ENCODE peak calls at places on chromosomes 6 and 20, in seven cellular contexts. S is endodermal cell, N is H9, W is body of pancreas, I is coronary artery, O is adrenal gland, E is pancreas. A is an unnamed sample.

GRCh38 chr20:10443936-10444335 is 8.8 kb downstream of the SLX4IP start:
- DNase-seq in S (no peak), N (no peak), W (no peak), I (no peak), O (no peak), E (no peak), A (no peak)

GRCh38 chr20:46260480-46260879 is 47.8 kb downstream of the CDH22 start:
- DNase-seq in S (no peak), N (no peak), W (no peak), I (no peak), O (peak; percentile 58), E (no peak), A (peak; percentile 48)

GRCh38 chr6:141026504-141026903 is 1106.2 kb upstream of the GJE1 start:
- DNase-seq in S (no peak), N (no peak), W (peak; percentile 59), I (no peak), O (no peak), E (peak; percentile 40), A (no peak)

GRCh38 chr6:79949235-79949634 is 1.9 kb upstream of the ELOVL4 start:
- DNase-seq in S (peak; percentile 85), N (peak; percentile 61), W (peak; percentile 55), I (no peak), O (peak; percentile 24), E (peak; percentile 40), A (no peak)

GRCh38 chr6:90941885-90942284 is 355.0 kb upstream of the MAP3K7 start:
- DNase-seq in S (no peak), N (no peak), W (no peak), I (no peak), O (no peak), E (no peak), A (no peak)

GRCh38 chr6:123380257-123380656 is 256.5 kb downstream of the TRDN start:
- DNase-seq in S (peak; percentile 52), N (no peak), W (no peak), I (no peak), O (no peak), E (no peak), A (no peak)

GRCh38 chr6:139442188-139442625 is 67.8 kb upstream of the CITED2 start:
- DNase-seq in S (no peak), N (no peak), W (no peak), I (no peak), O (no peak), E (no peak), A (no peak)

GRCh38 chr6:163701761-163702160 is 287.2 kb downstream of the QKI start:
- DNase-seq in S (no peak), N (no peak), W (no peak), I (no peak), O (no peak), E (no peak), A (no peak)

GRCh38 chr6:139172567-139172966 is 37.7 kb downstream of the HECA start:
- DNase-seq in S (no peak), N (no peak), W (no peak), I (no peak), O (no peak), E (no peak), A (no peak)

GRCh38 chr20:58141496-58141895 is 87.0 kb downstream of the ANKRD60 start:
- DNase-seq in S (no peak), N (no peak), W (no peak), I (no peak), O (no peak), E (no peak), A (no peak)

GRCh38 chr6:1262704-1263038 is 49.2 kb upstream of the FOXQ1 start:
- DNase-seq in S (no peak), N (no peak), W (no peak), I (no peak), O (no peak), E (no peak), A (no peak)

GRCh38 chr6:142207265-142207877 is 60.3 kb downstream of the VTA1 start:
- DNase-seq in S (peak; percentile 85), N (peak; percentile 72), W (peak; percentile 44), I (no peak), O (peak; percentile 48), E (peak; percentile 23), A (peak; percentile 16)

GRCh38 chr6:21679761-21680265 is 86.3 kb downstream of the SOX4 start:
- DNase-seq in S (no peak), N (no peak), W (peak; percentile 22), I (no peak), O (no peak), E (no peak), A (no peak)

GRCh38 chr6:108592371-108593337 is 31.9 kb downstream of the FOXO3 start:
- DNase-seq in S (no peak), N (no peak), W (no peak), I (no peak), O (no peak), E (no peak), A (no peak)

GRCh38 chr6:13159295-13159694 is 169.0 kb downstream of the TBC1D7 start:
- DNase-seq in S (no peak), N (no peak), W (no peak), I (no peak), O (peak; percentile 22), E (no peak), A (no peak)

GRCh38 chr20:53216856-53217576 is 244.9 kb downstream of the TSHZ2 start:
- DNase-seq in S (peak; percentile 96), N (peak; percentile 89), W (peak; percentile 72), I (no peak), O (peak; percentile 83), E (peak; percentile 62), A (peak; percentile 66)

GRCh38 chr6:6700871-6701270 is 112.4 kb downstream of the LY86 start:
- DNase-seq in S (no peak), N (no peak), W (peak; percentile 1), I (no peak), O (no peak), E (no peak), A (no peak)

GRCh38 chr6:113306552-113307145 is 550.5 kb upstream of the MARCKS start:
- DNase-seq in S (peak; percentile 92), N (peak; percentile 74), W (peak; percentile 84), I (no peak), O (peak; percentile 32), E (peak; percentile 75), A (peak; percentile 60)

GRCh38 chr20:62602550-62602949 is 39.8 kb upstream of the SLCO4A1 start:
- DNase-seq in S (no peak), N (no peak), W (no peak), I (no peak), O (no peak), E (no peak), A (peak; percentile 50)

GRCh38 chr6:76351275-76351674 is 278.8 kb upstream of the IMPG1 start:
- DNase-seq in S (peak; percentile 51), N (no peak), W (peak; percentile 43), I (no peak), O (no peak), E (peak; percentile 27), A (no peak)
- TF ChIP-seq CTCF in S (peak; percentile 74), N (peak; percentile 79), W (peak; percentile 59), I (no peak), O (no peak), E (peak; percentile 20), A (peak; percentile 54)

DNA sequence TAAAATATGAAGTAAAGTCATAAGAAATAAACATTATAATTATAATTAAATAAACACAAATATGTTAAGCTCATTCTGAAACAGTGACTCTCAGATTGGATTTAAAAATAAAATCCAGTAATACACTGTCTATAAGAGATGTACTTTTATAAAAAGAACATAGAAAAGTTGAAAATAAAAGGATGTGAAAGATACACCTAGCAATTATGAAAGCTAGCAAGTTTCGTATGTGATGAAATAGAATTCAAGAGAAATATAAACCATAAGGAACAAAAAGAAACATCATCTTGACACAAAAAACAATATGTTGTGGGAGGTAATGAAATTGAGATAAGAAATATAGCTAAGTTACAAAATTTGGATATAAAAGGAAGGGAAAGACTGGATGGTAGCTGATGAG is 128.6 kb upstream of the CNR1 start:
- DNase-seq in S (no peak), N (no peak), W (no peak), I (no peak), O (no peak), E (no peak), A (no peak)
- H3K27ac ChIP-seq in S (no peak overlapping the region), N (no peak overlapping the region), W (no peak overlapping the region), I (no peak overlapping the region), O (no peak overlapping the region), E (no peak overlapping the region), A (no peak overlapping the region)

DNA sequence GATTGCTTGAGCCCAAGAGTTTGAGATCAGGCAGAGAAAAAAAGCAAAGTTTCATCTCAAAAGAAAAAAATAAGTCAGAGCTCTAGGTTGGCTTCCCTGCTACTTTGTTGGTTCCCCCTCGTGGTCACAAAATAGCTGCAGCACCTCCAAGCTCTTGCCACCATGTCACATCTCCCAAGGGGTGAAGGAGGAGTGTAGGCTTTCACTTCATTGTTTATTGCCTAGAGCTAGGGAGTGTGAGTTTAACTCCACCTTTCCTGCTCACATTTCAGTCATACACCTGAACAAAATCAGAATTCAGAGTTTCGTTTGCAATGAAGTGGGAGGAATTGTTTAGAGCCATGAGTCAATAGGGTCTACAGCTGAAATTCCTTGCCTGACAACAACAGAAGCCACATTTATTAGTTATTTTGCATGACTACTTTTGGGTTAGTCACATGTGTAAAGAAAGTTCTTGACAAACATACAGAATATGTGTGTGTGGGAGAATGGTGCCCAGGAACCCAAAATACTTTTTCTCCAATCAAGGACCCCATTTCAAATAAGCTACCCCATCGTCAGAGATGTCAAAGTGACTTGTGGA is 56.2 kb upstream of the UFL1 start:
- DNase-seq in S (no peak), N (no peak), W (no peak), I (no peak), O (no peak), E (no peak), A (no peak)
- TF ChIP-seq CTCF in S (no peak), N (no peak), W (no peak), I (no peak), O (no peak), E (no peak), A (no peak)

DNA sequence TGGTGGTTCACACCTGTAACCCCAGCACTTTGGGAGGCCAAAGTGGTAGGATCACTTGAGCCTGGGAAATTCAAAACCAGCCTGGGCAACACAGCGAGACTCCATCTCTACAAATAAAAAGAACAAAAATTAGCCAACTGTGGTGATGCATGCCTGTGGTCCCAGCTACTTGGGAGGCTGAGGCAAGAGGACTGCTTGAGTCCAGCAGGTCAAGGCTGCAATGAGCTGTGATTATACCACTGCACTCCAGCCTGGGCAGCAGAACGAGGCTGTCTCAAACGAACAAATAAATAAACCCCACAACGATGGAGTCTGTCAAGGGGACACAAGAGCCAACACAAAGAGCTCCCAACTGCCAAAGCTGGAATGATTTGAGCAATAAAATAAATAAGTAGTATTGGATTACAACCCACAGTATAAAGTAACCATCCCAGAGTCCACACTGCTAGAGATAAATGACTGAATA is 13.5 kb downstream of the ZMYND8 start:
- DNase-seq in S (no peak), N (no peak), W (no peak), I (no peak), O (no peak), E (no peak), A (no peak)
- H3K27ac ChIP-seq in S (no peak overlapping the region), N (no peak overlapping the region), W (no peak overlapping the region), I (no peak overlapping the region), O (peak overlapping the region; percentile 57), E (no peak overlapping the region), A (peak overlapping the region; percentile 37)

A was measured in left ventricle myocardium inferior.